ENCODE peak calls at places on chromosome 6, in nine cellular contexts. V is HFFc6, B is testis, R is T-cell, X is RCC 7860, P is NB4, Q is AML-193, I is NCI-H748 treated with DMSO at 0.1 percent for 48 hours, F is ACHN. N is an unnamed sample.

GRCh38 chr6:110401585-110402176 is 13.7 kb downstream of the DDO start:
- DNase-seq in V (no peak), B (no peak), R (no peak), X (no peak), P (no peak), Q (no peak), I (no peak), F (no peak), N (no peak)

GRCh38 chr6:18491303-18492090 is 104.3 kb downstream of the RNF144B start:
- DNase-seq in V (no peak), B (no peak), R (no peak), X (peak), P (no peak), Q (no peak), I (no peak), F (peak), N (no peak)

GRCh38 chr6:7914991-7915789 is 4.6 kb upstream of the TXNDC5 start:
- DNase-seq in V (no peak), B (no peak), R (no peak), X (no peak), P (peak), Q (peak), I (no peak), F (no peak), N (no peak)

GRCh38 chr6:30725713-30726505 is 5.8 kb downstream of the TUBB start:
- DNase-seq in V (peak), B (no peak), R (no peak), X (peak), P (peak), Q (no peak), I (no peak), F (peak), N (no peak)

GRCh38 chr6:153436346-153436745 is 305.3 kb upstream of the RGS17 start:
- DNase-seq in V (no peak), B (no peak), R (no peak), X (no peak), P (no peak), Q (no peak), I (no peak), F (no peak), N (no peak)

GRCh38 chr6:170124836-170125235 is 166.0 kb downstream of the DLL1 start:
- DNase-seq in V (no peak), B (peak), R (no peak), X (no peak), P (no peak), Q (no peak), I (no peak), F (no peak), N (no peak)

GRCh38 chr6:11050735-11051134 is 6.6 kb upstream of the ELOVL2 start:
- DNase-seq in V (peak), B (no peak), R (no peak), X (peak), P (peak), Q (no peak), I (no peak), F (no peak), N (no peak)

GRCh38 chr6:5837323-5837722 is 169.4 kb downstream of the NRN1 start:
- DNase-seq in V (no peak), B (no peak), R (no peak), X (no peak), P (no peak), Q (no peak), I (no peak), F (no peak), N (no peak)

GRCh38 chr6:161169690-161170089 is 104.2 kb downstream of the AGPAT4 start:
- DNase-seq in V (peak), B (peak), R (no peak), X (peak), P (no peak), Q (no peak), I (peak), F (peak), N (no peak)

GRCh38 chr6:30842754-30843610 is 41.3 kb upstream of the DDR1 start:
- DNase-seq in V (no peak), B (peak), R (no peak), X (no peak), P (peak), Q (no peak), I (no peak), F (no peak), N (no peak)

GRCh38 chr6:163415176-163415619 is 680 bp downstream of the QKI start:
- DNase-seq in V (no peak), B (no peak), R (peak), X (no peak), P (peak), Q (no peak), I (no peak), F (no peak), N (no peak)

GRCh38 chr6:137248702-137249101 is 29.5 kb upstream of the IFNGR1 start:
- DNase-seq in V (no peak), B (no peak), R (no peak), X (no peak), P (peak), Q (no peak), I (no peak), F (no peak), N (no peak)

GRCh38 chr6:54267798-54268197 is 40.4 kb upstream of the TINAG start:
- DNase-seq in V (peak), B (peak), R (no peak), X (no peak), P (peak), Q (peak), I (peak), F (peak), N (peak)

GRCh38 chr6:120355822-120356221 is 978.5 kb downstream of the TBC1D32 start:
- DNase-seq in V (no peak), B (no peak), R (no peak), X (no peak), P (no peak), Q (no peak), I (no peak), F (no peak), N (no peak)

GRCh38 chr6:7562769-7563168 is 21.3 kb downstream of the DSP start:
- DNase-seq in V (no peak), B (no peak), R (no peak), X (no peak), P (peak), Q (peak), I (no peak), F (no peak), N (no peak)

GRCh38 chr6:56595490-56596122 is 47.1 kb downstream of the DST start:
- DNase-seq in V (peak), B (peak), R (no peak), X (no peak), P (peak), Q (peak), I (peak), F (peak), N (peak)

GRCh38 chr6:140912686-140913085 is 1220.0 kb upstream of the GJE1 start:
- DNase-seq in V (no peak), B (no peak), R (no peak), X (no peak), P (no peak), Q (no peak), I (peak), F (no peak), N (no peak)

GRCh38 chr6:148169701-148170100 is 172.9 kb upstream of the SASH1 start:
- DNase-seq in V (no peak), B (no peak), R (no peak), X (no peak), P (no peak), Q (no peak), I (no peak), F (no peak), N (no peak)

GRCh38 chr6:6581014-6581413 is 7.5 kb upstream of the LY86 start:
- DNase-seq in V (no peak), B (no peak), R (no peak), X (no peak), P (no peak), Q (no peak), I (no peak), F (no peak), N (no peak)

GRCh38 chr6:169752074-169752623 is 727 bp downstream of the ERMARD start:
- DNase-seq in V (no peak), B (peak), R (no peak), X (no peak), P (peak), Q (no peak), I (no peak), F (peak), N (no peak)

GRCh38 chr6:156487877-156488276 is 289.3 kb upstream of the ARID1B start:
- DNase-seq in V (no peak), B (no peak), R (no peak), X (no peak), P (no peak), Q (no peak), I (no peak), F (no peak), N (no peak)

GRCh38 chr6:72825265-72825918 is 203.5 kb downstream of the KCNQ5 start:
- DNase-seq in V (peak), B (no peak), R (no peak), X (peak), P (no peak), Q (no peak), I (no peak), F (peak), N (no peak)

GRCh38 chr6:113584767-113585166 is 272.4 kb upstream of the MARCKS start:
- DNase-seq in V (no peak), B (no peak), R (no peak), X (no peak), P (no peak), Q (no peak), I (peak), F (no peak), N (no peak)

GRCh38 chr6:163427498-163428254 is 13.2 kb downstream of the QKI start:
- DNase-seq in V (peak), B (no peak), R (no peak), X (peak), P (peak), Q (peak), I (peak), F (peak), N (no peak)

GRCh38 chr6:135002229-135002844 is 52.3 kb downstream of the HBS1L start:
- DNase-seq in V (peak), B (no peak), R (no peak), X (no peak), P (peak), Q (peak), I (no peak), F (peak), N (peak)

GRCh38 chr6:40427196-40427595 is 160.0 kb downstream of the LRFN2 start:
- DNase-seq in V (no peak), B (no peak), R (no peak), X (no peak), P (no peak), Q (no peak), I (no peak), F (no peak), N (no peak)

GRCh38 chr6:21360353-21360752 is 233.2 kb upstream of the SOX4 start:
- DNase-seq in V (no peak), B (no peak), R (no peak), X (peak), P (peak), Q (no peak), I (no peak), F (no peak), N (no peak)

GRCh38 chr6:44342489-44342888 is at the start of gene SPATS1:
- DNase-seq in V (no peak), B (peak), R (no peak), X (no peak), P (peak), Q (no peak), I (no peak), F (no peak), N (no peak)

GRCh38 chr6:107098436-107099307 is 16.6 kb downstream of the BEND3 start:
- DNase-seq in V (no peak), B (no peak), R (no peak), X (no peak), P (no peak), Q (no peak), I (no peak), F (no peak), N (no peak)

GRCh38 chr6:157323924-157324276 is 581 bp upstream of the TMEM242 start:
- DNase-seq in V (peak), B (peak), R (no peak), X (peak), P (peak), Q (no peak), I (no peak), F (peak), N (peak)

GRCh38 chr6:16819752-16820151 is 58.5 kb upstream of the ATXN1 start:
- DNase-seq in V (no peak), B (no peak), R (no peak), X (no peak), P (peak), Q (peak), I (no peak), F (peak), N (no peak)

GRCh38 chr6:119791746-119792145 is 442.2 kb upstream of the MAN1A1 start:
- DNase-seq in V (no peak), B (no peak), R (no peak), X (peak), P (no peak), Q (no peak), I (no peak), F (no peak), N (no peak)

GRCh38 chr6:41679696-41680095 is 41.4 kb downstream of the MDFI start:
- DNase-seq in V (no peak), B (no peak), R (no peak), X (no peak), P (no peak), Q (no peak), I (no peak), F (no peak), N (no peak)

GRCh38 chr6:158758941-158759479 is 60.2 kb downstream of the EZR start:
- DNase-seq in V (no peak), B (no peak), R (no peak), X (no peak), P (no peak), Q (no peak), I (no peak), F (no peak), N (no peak)

N was measured in COLO829.